ENCODE peak calls at places on chromosome 2, in four cellular contexts. T is GM12865, Y is fibroblast of the aortic adventitia, S is GM13976. F is an unnamed sample.

GRCh38 chr2:3223080-3223923 is 154.3 kb downstream of the EIPR1 start:
- DNase-seq in T (peak), S (peak), Y (no peak), F (peak)

GRCh38 chr2:25374827-25375226 is 33.1 kb upstream of the DNMT3A start:
- DNase-seq in Y (no peak), S (no peak), T (no peak), F (no peak)

GRCh38 chr2:26100384-26100783 is 66.5 kb downstream of the RAB10 start:
- DNase-seq in T (no peak), Y (no peak), S (no peak), F (no peak)

GRCh38 chr2:241035818-241036396 is 37.5 kb downstream of the SNED1 start:
- DNase-seq in T (no peak), Y (no peak), S (peak), F (peak)

GRCh38 chr2:75025633-75026380 is 67.4 kb downstream of the POLE4 start:
- DNase-seq in Y (no peak), T (no peak), S (no peak), F (no peak)

GRCh38 chr2:50401772-50402653 is 629.9 kb downstream of the NRXN1 start:
- DNase-seq in Y (peak), S (peak), T (peak), F (peak)

GRCh38 chr2:12244070-12244469 is 472.7 kb upstream of the TRIB2 start:
- DNase-seq in S (no peak), T (no peak), Y (no peak), F (no peak)

GRCh38 chr2:132443106-132443505 is 26.5 kb downstream of the GPR39 start:
- DNase-seq in Y (no peak), S (no peak), T (no peak), F (no peak)

GRCh38 chr2:91974401-91975129 is 2896.7 kb upstream of the TEKT4 start:
- DNase-seq in Y (no peak), S (no peak), T (no peak), F (no peak)

GRCh38 chr2:232979871-232980461 is 33.1 kb downstream of the NGEF start:
- DNase-seq in S (no peak), T (no peak), Y (peak), F (no peak)

GRCh38 chr2:44330801-44331200 is 30.5 kb downstream of the PREPL start:
- DNase-seq in S (no peak), Y (peak), T (no peak), F (no peak)

GRCh38 chr2:2657121-2657962 is 326.3 kb upstream of the MYT1L start:
- DNase-seq in S (no peak), T (no peak), Y (no peak), F (no peak)

GRCh38 chr2:20514596-20515269 is 67.9 kb downstream of the RHOB start:
- DNase-seq in S (no peak), T (no peak), Y (peak), F (no peak)

GRCh38 chr2:20012282-20013060 is at the start of gene MATN3:
- DNase-seq in Y (peak), T (no peak), S (peak), F (peak)

GRCh38 chr2:136714452-136714951 is 50.8 kb upstream of the THSD7B start:
- DNase-seq in T (no peak), S (no peak), Y (no peak), F (no peak)

GRCh38 chr2:127146820-127147502 is 40.0 kb upstream of the BIN1 start:
- DNase-seq in S (no peak), Y (no peak), T (no peak), F (no peak)

GRCh38 chr2:220956429-220956828 is 615.7 kb downstream of the EPHA4 start:
- DNase-seq in Y (no peak), T (no peak), S (no peak), F (no peak)

GRCh38 chr2:113979172-113980128 is 89.6 kb downstream of the ACTR3 start:
- DNase-seq in T (peak), S (peak), Y (no peak), F (peak)

GRCh38 chr2:50957880-50958279 is 74.1 kb downstream of the NRXN1 start:
- DNase-seq in Y (peak), S (no peak), T (no peak), F (no peak)

GRCh38 chr2:223469270-223470057 is 132.7 kb downstream of the SCG2 start:
- DNase-seq in S (no peak), Y (peak), T (no peak), F (no peak)

GRCh38 chr2:165646321-165646801 is 147.7 kb downstream of the GALNT3 start:
- DNase-seq in S (no peak), T (no peak), Y (no peak), F (no peak)

GRCh38 chr2:101704046-101704466 is 6.5 kb downstream of the MAP4K4 start:
- DNase-seq in S (no peak), Y (peak), T (peak), F (no peak)

GRCh38 chr2:233793465-233794127 is 15.5 kb downstream of the MROH2A start:
- DNase-seq in T (no peak), Y (no peak), S (no peak), F (no peak)

GRCh38 chr2:203647579-203647978 is 58.9 kb upstream of the CD28 start:
- DNase-seq in Y (no peak), T (no peak), S (no peak), F (no peak)

GRCh38 chr2:203648273-203648672 is 58.2 kb upstream of the CD28 start:
- DNase-seq in T (no peak), S (no peak), Y (peak), F (no peak)

GRCh38 chr2:203646961-203647360 is 59.5 kb upstream of the CD28 start:
- DNase-seq in T (no peak), S (no peak), Y (no peak), F (no peak)

GRCh38 chr2:203649176-203649814 is 57.1 kb upstream of the CD28 start:
- DNase-seq in T (no peak), S (no peak), Y (no peak), F (no peak)

GRCh38 chr2:203650860-203651613 is 55.4 kb upstream of the CD28 start:
- DNase-seq in T (peak), S (no peak), Y (peak), F (no peak)
- TF ChIP-seq CTCF in T (peak), S (peak), Y (peak), F (no peak)

GRCh38 chr2:80091237-80091636 is 213.3 kb downstream of the LRRTM1 start:
- DNase-seq in T (no peak), S (no peak), Y (no peak), F (no peak)

GRCh38 chr2:80086831-80087230 is 217.7 kb downstream of the LRRTM1 start:
- DNase-seq in T (no peak), S (no peak), Y (peak), F (no peak)
- TF ChIP-seq CTCF in T (no peak), S (no peak), Y (peak), F (no peak)

GRCh38 chr2:172095905-172096660 is 6.6 kb downstream of the DLX2 start:
- DNase-seq in T (no peak), S (peak), Y (peak), F (peak)
- TF ChIP-seq CTCF in T (peak), S (peak), Y (peak), F (peak)

DNA sequence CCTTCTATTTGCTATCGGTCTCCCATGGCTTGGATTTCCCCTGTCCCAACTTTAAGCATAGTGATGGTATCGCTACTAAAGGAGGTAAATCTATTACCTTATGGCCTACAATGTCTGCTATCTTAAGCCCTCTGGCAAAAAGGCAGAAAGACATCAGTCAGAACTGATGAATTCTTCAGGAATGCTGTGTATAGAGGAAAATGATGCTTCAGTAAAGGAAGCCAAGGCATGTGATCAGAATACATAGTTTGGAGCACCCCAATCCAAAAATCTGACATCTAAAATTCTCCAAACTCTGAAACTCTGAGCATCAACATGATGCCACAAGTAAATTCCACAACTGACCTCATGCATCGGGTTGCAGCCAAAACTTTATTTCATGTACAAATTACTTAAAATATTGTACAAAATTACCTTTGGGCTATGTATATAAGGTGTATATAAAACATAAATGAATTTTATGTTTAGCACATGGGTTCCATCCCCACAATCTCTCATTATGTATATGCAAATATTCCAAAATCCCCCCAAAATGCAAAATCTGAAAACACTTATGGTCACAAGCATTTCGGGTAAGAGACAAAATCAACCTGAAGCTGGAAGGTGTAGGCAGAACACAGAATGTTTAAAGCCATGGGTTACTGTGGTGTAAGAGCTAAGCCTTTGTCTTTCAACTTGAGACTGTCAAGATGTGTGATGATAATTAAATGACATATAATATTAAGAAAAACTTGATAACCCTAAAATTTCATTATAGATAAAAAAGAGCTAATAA is 66.2 kb downstream of the CUL3 start:
- DNase-seq in S (no peak), T (peak), Y (peak), F (no peak)
- TF ChIP-seq CTCF in S (no peak), T (no peak), Y (no peak), F (no peak)

DNA sequence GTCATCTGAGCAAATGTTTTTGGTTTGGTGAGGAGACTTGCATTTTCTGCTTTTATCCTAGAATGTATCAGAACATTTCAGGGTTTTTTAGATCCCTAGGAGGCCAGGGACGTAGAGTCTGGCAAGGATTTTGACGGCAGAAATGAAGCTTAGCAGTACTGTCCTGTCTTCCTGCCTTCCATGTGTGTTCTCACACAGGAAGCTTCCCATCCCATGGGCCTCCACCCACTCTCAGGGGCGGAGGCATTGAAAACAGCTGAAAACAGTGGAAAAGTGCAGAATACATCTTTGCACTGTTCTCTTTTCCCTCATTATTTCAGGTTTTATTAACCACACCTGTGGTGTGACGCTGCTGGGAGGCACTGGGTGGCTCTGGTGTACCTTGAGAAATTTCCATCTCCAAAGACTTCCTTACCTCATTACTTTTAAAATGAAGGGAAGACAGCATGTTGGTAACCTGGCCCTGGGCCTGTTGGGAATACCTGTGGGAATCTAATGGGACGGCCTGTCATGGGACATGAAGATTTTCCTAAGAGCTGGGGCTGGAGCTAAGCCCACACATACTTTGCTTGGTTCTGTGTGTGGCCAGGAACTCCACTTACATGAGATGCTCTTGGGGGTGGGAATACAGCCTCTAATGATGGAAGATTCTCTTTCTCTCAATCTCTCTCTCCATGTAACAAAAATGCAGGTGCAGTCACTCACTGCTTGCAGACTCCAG is 20.5 kb downstream of the PCARE start:
- DNase-seq in Y (no peak), S (no peak), T (no peak), F (no peak)
- TF ChIP-seq CTCF in Y (peak), S (peak), T (peak), F (no peak)

GRCh38 chr2:104249666-104250065 is 604.2 kb upstream of the POU3F3 start:
- DNase-seq in S (no peak), T (no peak), Y (no peak), F (no peak)

GRCh38 chr2:104250635-104251034 is 603.3 kb upstream of the POU3F3 start:
- DNase-seq in S (no peak), T (no peak), Y (no peak), F (no peak)

GRCh38 chr2:104254017-104254416 is 599.9 kb upstream of the POU3F3 start:
- DNase-seq in S (no peak), T (no peak), Y (no peak), F (no peak)
- TF ChIP-seq CTCF in S (no peak), T (no peak), Y (no peak), F (no peak)

GRCh38 chr2:66667288-66667780 is 232.4 kb downstream of the MEIS1 start:
- DNase-seq in Y (no peak), S (no peak), T (no peak), F (no peak)
- TF ChIP-seq CTCF in Y (no peak), S (no peak), T (no peak), F (no peak)

GRCh38 chr2:94980406-94980805 is 45.1 kb upstream of the MAL start:
- DNase-seq in T (no peak), S (no peak), Y (no peak), F (no peak)
- TF ChIP-seq CTCF in T (no peak), S (no peak), Y (no peak), F (no peak)

F was measured in GM20000.